ENCODE peak calls at places on chromosomes 12 and 14, in six cellular contexts. One of them, this sample, is unnamed.
A peak's percentile ranks its signal among the peaks of the same experiment; 100 is the strongest.

GRCh38 chr12:53725824-53726223 is 1.4 kb downstream of the CALCOCO1 start:
- DNase-seq in suprapubic skin: no peak
- DNase-seq in activated naive CD4-positive, alpha-beta T cell treated with Interleukin-2 at 50 U/mL for 16 hours: no peak
- DNase-seq in DMS79 treated with DMSO at 0.1 percent for 48 hours: no peak
- DNase-seq in NCI-H1092 treated with DMSO at 0.1 percent for 48 hours: no peak
- DNase-seq in activated CD4-positive, alpha-beta T cell treated with anti-CD3 and anti-CD28 coated beads, Interleukin-2, amount 50 U/mL, for 1 hour: no peak
- DNase-seq in this sample: no peak

GRCh38 chr12:5498081-5498480 is 66.2 kb downstream of the NTF3 start:
- DNase-seq in suprapubic skin: no peak
- DNase-seq in activated naive CD4-positive, alpha-beta T cell treated with Interleukin-2 at 50 U/mL for 16 hours: no peak
- DNase-seq in DMS79 treated with DMSO at 0.1 percent for 48 hours: no peak
- DNase-seq in NCI-H1092 treated with DMSO at 0.1 percent for 48 hours: no peak
- DNase-seq in activated CD4-positive, alpha-beta T cell treated with anti-CD3 and anti-CD28 coated beads, Interleukin-2, amount 50 U/mL, for 1 hour: no peak
- DNase-seq in this sample: no peak

GRCh38 chr12:109273354-109273753 is 35.7 kb downstream of the FOXN4 start:
- DNase-seq in suprapubic skin: no peak
- DNase-seq in activated naive CD4-positive, alpha-beta T cell treated with Interleukin-2 at 50 U/mL for 16 hours: no peak
- DNase-seq in DMS79 treated with DMSO at 0.1 percent for 48 hours: peak; percentile 68
- DNase-seq in NCI-H1092 treated with DMSO at 0.1 percent for 48 hours: peak; percentile 27
- DNase-seq in activated CD4-positive, alpha-beta T cell treated with anti-CD3 and anti-CD28 coated beads, Interleukin-2, amount 50 U/mL, for 1 hour: no peak
- DNase-seq in this sample: no peak

GRCh38 chr12:1272132-1272531 is 281.1 kb downstream of the ERC1 start:
- DNase-seq in suprapubic skin: no peak
- DNase-seq in activated naive CD4-positive, alpha-beta T cell treated with Interleukin-2 at 50 U/mL for 16 hours: no peak
- DNase-seq in DMS79 treated with DMSO at 0.1 percent for 48 hours: no peak
- DNase-seq in NCI-H1092 treated with DMSO at 0.1 percent for 48 hours: no peak
- DNase-seq in activated CD4-positive, alpha-beta T cell treated with anti-CD3 and anti-CD28 coated beads, Interleukin-2, amount 50 U/mL, for 1 hour: no peak
- DNase-seq in this sample: no peak

GRCh38 chr12:25557830-25558436 is 4.8 kb upstream of the LMNTD1 start:
- DNase-seq in suprapubic skin: no peak
- DNase-seq in activated naive CD4-positive, alpha-beta T cell treated with Interleukin-2 at 50 U/mL for 16 hours: no peak
- DNase-seq in DMS79 treated with DMSO at 0.1 percent for 48 hours: no peak
- DNase-seq in NCI-H1092 treated with DMSO at 0.1 percent for 48 hours: no peak
- DNase-seq in activated CD4-positive, alpha-beta T cell treated with anti-CD3 and anti-CD28 coated beads, Interleukin-2, amount 50 U/mL, for 1 hour: no peak
- DNase-seq in this sample: no peak

GRCh38 chr14:99660006-99660566 is 15.2 kb downstream of the HHIPL1 start:
- DNase-seq in suprapubic skin: no peak
- DNase-seq in activated naive CD4-positive, alpha-beta T cell treated with Interleukin-2 at 50 U/mL for 16 hours: no peak
- DNase-seq in DMS79 treated with DMSO at 0.1 percent for 48 hours: peak; percentile 41
- DNase-seq in NCI-H1092 treated with DMSO at 0.1 percent for 48 hours: no peak
- DNase-seq in activated CD4-positive, alpha-beta T cell treated with anti-CD3 and anti-CD28 coated beads, Interleukin-2, amount 50 U/mL, for 1 hour: no peak
- DNase-seq in this sample: no peak

GRCh38 chr12:112218150-112218549 is 92.8 kb downstream of the TRAFD1 start:
- DNase-seq in suprapubic skin: no peak
- DNase-seq in activated naive CD4-positive, alpha-beta T cell treated with Interleukin-2 at 50 U/mL for 16 hours: no peak
- DNase-seq in DMS79 treated with DMSO at 0.1 percent for 48 hours: no peak
- DNase-seq in NCI-H1092 treated with DMSO at 0.1 percent for 48 hours: no peak
- DNase-seq in activated CD4-positive, alpha-beta T cell treated with anti-CD3 and anti-CD28 coated beads, Interleukin-2, amount 50 U/mL, for 1 hour: no peak
- DNase-seq in this sample: no peak

GRCh38 chr14:52059614-52060013 is 9.2 kb downstream of the NID2 start:
- DNase-seq in suprapubic skin: no peak
- DNase-seq in activated naive CD4-positive, alpha-beta T cell treated with Interleukin-2 at 50 U/mL for 16 hours: no peak
- DNase-seq in DMS79 treated with DMSO at 0.1 percent for 48 hours: no peak
- DNase-seq in NCI-H1092 treated with DMSO at 0.1 percent for 48 hours: no peak
- DNase-seq in activated CD4-positive, alpha-beta T cell treated with anti-CD3 and anti-CD28 coated beads, Interleukin-2, amount 50 U/mL, for 1 hour: no peak
- DNase-seq in this sample: no peak

GRCh38 chr12:52926596-52927241 is 21.8 kb upstream of the KRT8 start:
- DNase-seq in suprapubic skin: no peak
- DNase-seq in activated naive CD4-positive, alpha-beta T cell treated with Interleukin-2 at 50 U/mL for 16 hours: no peak
- DNase-seq in DMS79 treated with DMSO at 0.1 percent for 48 hours: no peak
- DNase-seq in NCI-H1092 treated with DMSO at 0.1 percent for 48 hours: no peak
- DNase-seq in activated CD4-positive, alpha-beta T cell treated with anti-CD3 and anti-CD28 coated beads, Interleukin-2, amount 50 U/mL, for 1 hour: no peak
- DNase-seq in this sample: no peak

GRCh38 chr12:122282066-122282465 is 15.8 kb upstream of the VPS33A start:
- DNase-seq in suprapubic skin: no peak
- DNase-seq in activated naive CD4-positive, alpha-beta T cell treated with Interleukin-2 at 50 U/mL for 16 hours: no peak
- DNase-seq in DMS79 treated with DMSO at 0.1 percent for 48 hours: no peak
- DNase-seq in NCI-H1092 treated with DMSO at 0.1 percent for 48 hours: peak; percentile 1
- DNase-seq in activated CD4-positive, alpha-beta T cell treated with anti-CD3 and anti-CD28 coated beads, Interleukin-2, amount 50 U/mL, for 1 hour: no peak
- DNase-seq in this sample: no peak

GRCh38 chr14:60287452-60287851 is 38.4 kb downstream of the PPM1A start:
- DNase-seq in suprapubic skin: no peak
- DNase-seq in activated naive CD4-positive, alpha-beta T cell treated with Interleukin-2 at 50 U/mL for 16 hours: no peak
- DNase-seq in DMS79 treated with DMSO at 0.1 percent for 48 hours: no peak
- DNase-seq in NCI-H1092 treated with DMSO at 0.1 percent for 48 hours: no peak
- DNase-seq in activated CD4-positive, alpha-beta T cell treated with anti-CD3 and anti-CD28 coated beads, Interleukin-2, amount 50 U/mL, for 1 hour: no peak
- DNase-seq in this sample: no peak

GRCh38 chr12:79547735-79548347 is 142.9 kb downstream of the PAWR start:
- DNase-seq in suprapubic skin: no peak
- DNase-seq in activated naive CD4-positive, alpha-beta T cell treated with Interleukin-2 at 50 U/mL for 16 hours: no peak
- DNase-seq in DMS79 treated with DMSO at 0.1 percent for 48 hours: no peak
- DNase-seq in NCI-H1092 treated with DMSO at 0.1 percent for 48 hours: peak; percentile 22
- DNase-seq in activated CD4-positive, alpha-beta T cell treated with anti-CD3 and anti-CD28 coated beads, Interleukin-2, amount 50 U/mL, for 1 hour: no peak
- DNase-seq in this sample: no peak

GRCh38 chr12:117514016-117514415 is 152.6 kb upstream of the NOS1 start:
- DNase-seq in suprapubic skin: no peak
- DNase-seq in activated naive CD4-positive, alpha-beta T cell treated with Interleukin-2 at 50 U/mL for 16 hours: no peak
- DNase-seq in DMS79 treated with DMSO at 0.1 percent for 48 hours: peak; percentile 80
- DNase-seq in NCI-H1092 treated with DMSO at 0.1 percent for 48 hours: peak; percentile 68
- DNase-seq in activated CD4-positive, alpha-beta T cell treated with anti-CD3 and anti-CD28 coated beads, Interleukin-2, amount 50 U/mL, for 1 hour: no peak
- DNase-seq in this sample: no peak

GRCh38 chr12:60172696-60173095 is 576.9 kb downstream of the SLC16A7 start:
- DNase-seq in suprapubic skin: no peak
- DNase-seq in activated naive CD4-positive, alpha-beta T cell treated with Interleukin-2 at 50 U/mL for 16 hours: no peak
- DNase-seq in DMS79 treated with DMSO at 0.1 percent for 48 hours: no peak
- DNase-seq in NCI-H1092 treated with DMSO at 0.1 percent for 48 hours: no peak
- DNase-seq in activated CD4-positive, alpha-beta T cell treated with anti-CD3 and anti-CD28 coated beads, Interleukin-2, amount 50 U/mL, for 1 hour: no peak
- DNase-seq in this sample: no peak

GRCh38 chr14:23068792-23069412 is 11.6 kb upstream of the CDH24 start:
- DNase-seq in suprapubic skin: peak; percentile 86
- DNase-seq in activated naive CD4-positive, alpha-beta T cell treated with Interleukin-2 at 50 U/mL for 16 hours: peak; percentile 74
- DNase-seq in DMS79 treated with DMSO at 0.1 percent for 48 hours: no peak
- DNase-seq in NCI-H1092 treated with DMSO at 0.1 percent for 48 hours: no peak
- DNase-seq in activated CD4-positive, alpha-beta T cell treated with anti-CD3 and anti-CD28 coated beads, Interleukin-2, amount 50 U/mL, for 1 hour: peak; percentile 65
- DNase-seq in this sample: peak; percentile 42

GRCh38 chr12:47207005-47207717 is 127.4 kb upstream of the AMIGO2 start:
- DNase-seq in suprapubic skin: no peak
- DNase-seq in activated naive CD4-positive, alpha-beta T cell treated with Interleukin-2 at 50 U/mL for 16 hours: peak; percentile 27
- DNase-seq in DMS79 treated with DMSO at 0.1 percent for 48 hours: no peak
- DNase-seq in NCI-H1092 treated with DMSO at 0.1 percent for 48 hours: no peak
- DNase-seq in activated CD4-positive, alpha-beta T cell treated with anti-CD3 and anti-CD28 coated beads, Interleukin-2, amount 50 U/mL, for 1 hour: no peak
- DNase-seq in this sample: peak; percentile 39

GRCh38 chr12:106251636-106252035 is 3.8 kb upstream of the CKAP4 start:
- DNase-seq in suprapubic skin: peak; percentile 18
- DNase-seq in activated naive CD4-positive, alpha-beta T cell treated with Interleukin-2 at 50 U/mL for 16 hours: no peak
- DNase-seq in DMS79 treated with DMSO at 0.1 percent for 48 hours: no peak
- DNase-seq in NCI-H1092 treated with DMSO at 0.1 percent for 48 hours: no peak
- DNase-seq in activated CD4-positive, alpha-beta T cell treated with anti-CD3 and anti-CD28 coated beads, Interleukin-2, amount 50 U/mL, for 1 hour: no peak
- DNase-seq in this sample: no peak

GRCh38 chr12:3275171-3276041 is 198.2 kb downstream of the TSPAN9 start:
- DNase-seq in suprapubic skin: no peak
- DNase-seq in activated naive CD4-positive, alpha-beta T cell treated with Interleukin-2 at 50 U/mL for 16 hours: peak; percentile 69
- DNase-seq in DMS79 treated with DMSO at 0.1 percent for 48 hours: peak; percentile 69
- DNase-seq in NCI-H1092 treated with DMSO at 0.1 percent for 48 hours: peak; percentile 54
- DNase-seq in activated CD4-positive, alpha-beta T cell treated with anti-CD3 and anti-CD28 coated beads, Interleukin-2, amount 50 U/mL, for 1 hour: peak; percentile 68
- DNase-seq in this sample: peak; percentile 13

This sample was measured in effector memory CD4-positive, alpha-beta T cell.